ENCODE peak calls at places on chromosomes 1 and 21, in seven cellular contexts. One of them, this sample, is unnamed.

GRCh38 chr1:153548722-153549695 is at the start of gene S100A3:
- DNase-seq in omental fat pad: no peak
- DNase-seq in right lobe of liver: no peak
- DNase-seq in Caki2: peak; percentile 61
- DNase-seq in epithelial cell of prostate: no peak
- DNase-seq in T-cell: no peak
- DNase-seq in cardiac fibroblast: peak; percentile 90
- DNase-seq in this sample: no peak

GRCh38 chr1:180181048-180181447 is 26.4 kb downstream of the QSOX1 start:
- DNase-seq in Caki2: no peak
- DNase-seq in omental fat pad: no peak
- DNase-seq in epithelial cell of prostate: no peak
- DNase-seq in cardiac fibroblast: peak; percentile 36
- DNase-seq in T-cell: no peak
- DNase-seq in right lobe of liver: no peak
- DNase-seq in this sample: no peak

GRCh38 chr1:246690100-246690499 is 34.1 kb upstream of the SCCPDH start:
- DNase-seq in omental fat pad: no peak
- DNase-seq in epithelial cell of prostate: no peak
- DNase-seq in T-cell: no peak
- DNase-seq in cardiac fibroblast: no peak
- DNase-seq in right lobe of liver: no peak
- DNase-seq in Caki2: no peak
- DNase-seq in this sample: no peak

GRCh38 chr1:155961937-155962336 is 16.4 kb downstream of the ARHGEF2 start:
- DNase-seq in omental fat pad: no peak
- DNase-seq in Caki2: peak; percentile 98
- DNase-seq in cardiac fibroblast: peak; percentile 98
- DNase-seq in T-cell: no peak
- DNase-seq in right lobe of liver: no peak
- DNase-seq in epithelial cell of prostate: peak; percentile 98
- DNase-seq in this sample: peak; percentile 92

GRCh38 chr1:239363920-239364319 is 22.4 kb upstream of the CHRM3 start:
- DNase-seq in right lobe of liver: no peak
- DNase-seq in Caki2: no peak
- DNase-seq in epithelial cell of prostate: no peak
- DNase-seq in omental fat pad: no peak
- DNase-seq in cardiac fibroblast: no peak
- DNase-seq in T-cell: no peak
- DNase-seq in this sample: no peak

GRCh38 chr1:204074274-204075115 is 1.6 kb downstream of the SOX13 start:
- DNase-seq in epithelial cell of prostate: no peak
- DNase-seq in T-cell: no peak
- DNase-seq in omental fat pad: no peak
- DNase-seq in right lobe of liver: peak; percentile 94
- DNase-seq in cardiac fibroblast: peak; percentile 65
- DNase-seq in Caki2: peak; percentile 30
- DNase-seq in this sample: no peak

GRCh38 chr1:31243451-31244286 is 4.0 kb upstream of the NKAIN1 start:
- DNase-seq in Caki2: no peak
- DNase-seq in right lobe of liver: no peak
- DNase-seq in omental fat pad: no peak
- DNase-seq in epithelial cell of prostate: no peak
- DNase-seq in T-cell: no peak
- DNase-seq in cardiac fibroblast: peak; percentile 62
- DNase-seq in this sample: no peak

GRCh38 chr1:220521755-220522154 is 6.2 kb upstream of the MARK1 start:
- DNase-seq in T-cell: no peak
- DNase-seq in cardiac fibroblast: no peak
- DNase-seq in epithelial cell of prostate: peak; percentile 55
- DNase-seq in right lobe of liver: no peak
- DNase-seq in omental fat pad: no peak
- DNase-seq in Caki2: no peak
- DNase-seq in this sample: no peak

GRCh38 chr1:201377611-201378092 is at the start of gene TNNT2:
- DNase-seq in cardiac fibroblast: no peak
- DNase-seq in T-cell: no peak
- DNase-seq in Caki2: no peak
- DNase-seq in epithelial cell of prostate: no peak
- DNase-seq in right lobe of liver: no peak
- DNase-seq in omental fat pad: no peak
- DNase-seq in this sample: no peak

GRCh38 chr1:105838071-105838470 is 1218.4 kb upstream of the PRMT6 start:
- DNase-seq in omental fat pad: no peak
- DNase-seq in right lobe of liver: no peak
- DNase-seq in T-cell: no peak
- DNase-seq in Caki2: no peak
- DNase-seq in cardiac fibroblast: no peak
- DNase-seq in epithelial cell of prostate: no peak
- DNase-seq in this sample: no peak

GRCh38 chr1:201149400-201149799 is 4.9 kb downstream of the TMEM9 start:
- DNase-seq in T-cell: no peak
- DNase-seq in omental fat pad: no peak
- DNase-seq in epithelial cell of prostate: no peak
- DNase-seq in Caki2: peak; percentile 45
- DNase-seq in cardiac fibroblast: peak; percentile 53
- DNase-seq in right lobe of liver: no peak
- DNase-seq in this sample: no peak

GRCh38 chr21:36902793-36903192 is 63.7 kb downstream of the HLCS start:
- DNase-seq in T-cell: no peak
- DNase-seq in cardiac fibroblast: no peak
- DNase-seq in omental fat pad: no peak
- DNase-seq in Caki2: peak; percentile 10
- DNase-seq in right lobe of liver: no peak
- DNase-seq in epithelial cell of prostate: no peak
- DNase-seq in this sample: no peak

GRCh38 chr1:114152211-114153050 is 1.2 kb downstream of the SYT6 start:
- DNase-seq in T-cell: no peak
- DNase-seq in epithelial cell of prostate: no peak
- DNase-seq in omental fat pad: no peak
- DNase-seq in right lobe of liver: no peak
- DNase-seq in Caki2: no peak
- DNase-seq in cardiac fibroblast: peak; percentile 6
- DNase-seq in this sample: no peak

GRCh38 chr1:29825941-29826415 is 589.7 kb downstream of the PTPRU start:
- DNase-seq in omental fat pad: no peak
- DNase-seq in T-cell: no peak
- DNase-seq in epithelial cell of prostate: no peak
- DNase-seq in Caki2: no peak
- DNase-seq in cardiac fibroblast: no peak
- DNase-seq in right lobe of liver: no peak
- DNase-seq in this sample: no peak

GRCh38 chr21:31151682-31152081 is 113.4 kb upstream of the KRTAP19-8 start:
- DNase-seq in epithelial cell of prostate: no peak
- DNase-seq in cardiac fibroblast: no peak
- DNase-seq in right lobe of liver: no peak
- DNase-seq in omental fat pad: no peak
- DNase-seq in Caki2: no peak
- DNase-seq in T-cell: no peak
- DNase-seq in this sample: no peak

GRCh38 chr1:84995484-84996334 is 1.2 kb downstream of the MCOLN2 start:
- DNase-seq in omental fat pad: no peak
- DNase-seq in right lobe of liver: no peak
- DNase-seq in T-cell: no peak
- DNase-seq in cardiac fibroblast: no peak
- DNase-seq in epithelial cell of prostate: no peak
- DNase-seq in Caki2: no peak
- DNase-seq in this sample: no peak

GRCh38 chr1:80054129-80054528 is 1047.6 kb upstream of the ADGRL4 start:
- DNase-seq in T-cell: no peak
- DNase-seq in omental fat pad: no peak
- DNase-seq in epithelial cell of prostate: peak; percentile 96
- DNase-seq in right lobe of liver: no peak
- DNase-seq in cardiac fibroblast: peak; percentile 89
- DNase-seq in Caki2: peak; percentile 79
- DNase-seq in this sample: peak; percentile 89

GRCh38 chr1:179325836-179326235 is 32.2 kb downstream of the SOAT1 start:
- DNase-seq in omental fat pad: no peak
- DNase-seq in T-cell: no peak
- DNase-seq in cardiac fibroblast: no peak
- DNase-seq in right lobe of liver: no peak
- DNase-seq in Caki2: no peak
- DNase-seq in epithelial cell of prostate: no peak
- DNase-seq in this sample: no peak

GRCh38 chr1:42962641-42963377 is 4.1 kb upstream of the SLC2A1 start:
- DNase-seq in T-cell: no peak
- DNase-seq in epithelial cell of prostate: no peak
- DNase-seq in cardiac fibroblast: no peak
- DNase-seq in Caki2: peak; percentile 83
- DNase-seq in right lobe of liver: no peak
- DNase-seq in omental fat pad: no peak
- DNase-seq in this sample: no peak

GRCh38 chr1:168734946-168735345 is 5.9 kb upstream of the DPT start:
- DNase-seq in right lobe of liver: no peak
- DNase-seq in Caki2: peak; percentile 12
- DNase-seq in omental fat pad: no peak
- DNase-seq in T-cell: no peak
- DNase-seq in epithelial cell of prostate: no peak
- DNase-seq in cardiac fibroblast: no peak
- DNase-seq in this sample: no peak

GRCh38 chr1:8689431-8690252 is 127.8 kb downstream of the RERE start:
- DNase-seq in epithelial cell of prostate: no peak
- DNase-seq in right lobe of liver: no peak
- DNase-seq in T-cell: no peak
- DNase-seq in omental fat pad: no peak
- DNase-seq in cardiac fibroblast: no peak
- DNase-seq in Caki2: no peak
- DNase-seq in this sample: no peak

GRCh38 chr1:6701437-6702153 is at the start of gene DNAJC11:
- DNase-seq in T-cell: peak; percentile 85
- DNase-seq in right lobe of liver: peak; percentile 92
- DNase-seq in Caki2: peak; percentile 83
- DNase-seq in epithelial cell of prostate: peak; percentile 37
- DNase-seq in omental fat pad: peak; percentile 58
- DNase-seq in cardiac fibroblast: peak; percentile 88
- DNase-seq in this sample: peak; percentile 42

GRCh38 chr1:54857066-54857660 is 29.8 kb downstream of the DHCR24 start:
- DNase-seq in epithelial cell of prostate: no peak
- DNase-seq in omental fat pad: no peak
- DNase-seq in Caki2: no peak
- DNase-seq in T-cell: no peak
- DNase-seq in right lobe of liver: peak; percentile 23
- DNase-seq in cardiac fibroblast: no peak
- DNase-seq in this sample: no peak

GRCh38 chr1:236282159-236282716 is 480 bp upstream of the ERO1B start:
- DNase-seq in epithelial cell of prostate: no peak
- DNase-seq in omental fat pad: no peak
- DNase-seq in Caki2: no peak
- DNase-seq in T-cell: peak; percentile 30
- DNase-seq in cardiac fibroblast: no peak
- DNase-seq in right lobe of liver: no peak
- DNase-seq in this sample: no peak

GRCh38 chr1:16187748-16188401 is 24.6 kb downstream of the ARHGEF19 start:
- DNase-seq in epithelial cell of prostate: peak; percentile 70
- DNase-seq in T-cell: peak; percentile 56
- DNase-seq in omental fat pad: peak; percentile 84
- DNase-seq in right lobe of liver: peak; percentile 75
- DNase-seq in cardiac fibroblast: peak; percentile 87
- DNase-seq in Caki2: peak; percentile 83
- DNase-seq in this sample: peak; percentile 90

GRCh38 chr1:190169311-190170067 is 308.2 kb downstream of the BRINP3 start:
- DNase-seq in epithelial cell of prostate: no peak
- DNase-seq in omental fat pad: no peak
- DNase-seq in Caki2: peak; percentile 8
- DNase-seq in cardiac fibroblast: peak; percentile 38
- DNase-seq in T-cell: no peak
- DNase-seq in right lobe of liver: no peak
- DNase-seq in this sample: no peak

GRCh38 chr21:39088831-39089380 is 94.3 kb downstream of the PSMG1 start:
- DNase-seq in cardiac fibroblast: peak; percentile 82
- DNase-seq in epithelial cell of prostate: peak; percentile 37
- DNase-seq in omental fat pad: no peak
- DNase-seq in T-cell: no peak
- DNase-seq in right lobe of liver: no peak
- DNase-seq in Caki2: peak; percentile 29
- DNase-seq in this sample: no peak

GRCh38 chr1:62299426-62300200 is 19.6 kb downstream of the KANK4 start:
- DNase-seq in Caki2: no peak
- DNase-seq in cardiac fibroblast: no peak
- DNase-seq in omental fat pad: no peak
- DNase-seq in right lobe of liver: no peak
- DNase-seq in epithelial cell of prostate: no peak
- DNase-seq in T-cell: no peak
- DNase-seq in this sample: no peak

GRCh38 chr1:231590453-231591198 is 36.0 kb upstream of the DISC1 start:
- DNase-seq in T-cell: no peak
- DNase-seq in Caki2: peak; percentile 67
- DNase-seq in omental fat pad: no peak
- DNase-seq in epithelial cell of prostate: no peak
- DNase-seq in right lobe of liver: peak; percentile 52
- DNase-seq in cardiac fibroblast: peak; percentile 83
- DNase-seq in this sample: no peak

GRCh38 chr21:46635324-46636180 is at the start of gene PRMT2:
- DNase-seq in Caki2: peak; percentile 96
- DNase-seq in right lobe of liver: peak; percentile 98
- DNase-seq in epithelial cell of prostate: peak; percentile 78
- DNase-seq in cardiac fibroblast: peak; percentile 97
- DNase-seq in omental fat pad: peak; percentile 81
- DNase-seq in T-cell: peak; percentile 95
- DNase-seq in this sample: peak; percentile 88

GRCh38 chr1:110087812-110088738 is 17.6 kb upstream of the ALX3 start:
- DNase-seq in T-cell: no peak
- DNase-seq in cardiac fibroblast: peak; percentile 70
- DNase-seq in epithelial cell of prostate: no peak
- DNase-seq in Caki2: peak; percentile 21
- DNase-seq in right lobe of liver: no peak
- DNase-seq in omental fat pad: peak; percentile 37
- DNase-seq in this sample: no peak

GRCh38 chr1:23923592-23924495 is 10.7 kb upstream of the CNR2 start:
- DNase-seq in Caki2: no peak
- DNase-seq in cardiac fibroblast: no peak
- DNase-seq in epithelial cell of prostate: no peak
- DNase-seq in right lobe of liver: no peak
- DNase-seq in omental fat pad: no peak
- DNase-seq in T-cell: no peak
- DNase-seq in this sample: no peak

This sample was measured in keratinocyte.